ENCODE peak calls at places on chromosomes 11 and 22, in eight cellular contexts. One of them, this sample, is unnamed.

GRCh38 chr11:113885897-113886296 is 10.5 kb upstream of the USP28 start:
- DNase-seq in GM23338: no peak
- DNase-seq in H1: no peak
- DNase-seq in tibial artery: no peak
- DNase-seq in AG04450: no peak
- DNase-seq in brain microvascular endothelial cell: no peak
- DNase-seq in dorsolateral prefrontal cortex: no peak
- DNase-seq in body of pancreas: no peak
- DNase-seq in this sample: no peak

GRCh38 chr11:24762076-24762475 is 265.2 kb downstream of the LUZP2 start:
- DNase-seq in body of pancreas: no peak
- DNase-seq in dorsolateral prefrontal cortex: no peak
- DNase-seq in brain microvascular endothelial cell: no peak
- DNase-seq in AG04450: no peak
- DNase-seq in tibial artery: no peak
- DNase-seq in GM23338: no peak
- DNase-seq in H1: no peak
- DNase-seq in this sample: no peak

GRCh38 chr11:25593221-25593620 is 738.7 kb upstream of the ANO3 start:
- DNase-seq in dorsolateral prefrontal cortex: no peak
- DNase-seq in body of pancreas: no peak
- DNase-seq in tibial artery: no peak
- DNase-seq in brain microvascular endothelial cell: no peak
- DNase-seq in H1: no peak
- DNase-seq in AG04450: no peak
- DNase-seq in GM23338: no peak
- DNase-seq in this sample: no peak

GRCh38 chr22:33861216-33861875 is 58.9 kb downstream of the LARGE1 start:
- DNase-seq in body of pancreas: no peak
- DNase-seq in H1: no peak
- DNase-seq in dorsolateral prefrontal cortex: no peak
- DNase-seq in GM23338: no peak
- DNase-seq in AG04450: no peak
- DNase-seq in brain microvascular endothelial cell: no peak
- DNase-seq in tibial artery: no peak
- DNase-seq in this sample: no peak

GRCh38 chr11:128613300-128613995 is 26.1 kb upstream of the ETS1 start:
- DNase-seq in GM23338: no peak
- DNase-seq in body of pancreas: no peak
- DNase-seq in dorsolateral prefrontal cortex: no peak
- DNase-seq in H1: no peak
- DNase-seq in AG04450: no peak
- DNase-seq in brain microvascular endothelial cell: no peak
- DNase-seq in tibial artery: no peak
- DNase-seq in this sample: no peak

GRCh38 chr11:119778391-119779194 is 49.6 kb upstream of the NECTIN1 start:
- DNase-seq in AG04450: no peak
- DNase-seq in tibial artery: no peak
- DNase-seq in dorsolateral prefrontal cortex: no peak
- DNase-seq in H1: no peak
- DNase-seq in brain microvascular endothelial cell: no peak
- DNase-seq in body of pancreas: no peak
- DNase-seq in GM23338: no peak
- DNase-seq in this sample: no peak

GRCh38 chr22:44395116-44396005 is 82.6 kb upstream of the SHISAL1 start:
- DNase-seq in H1: peak
- DNase-seq in GM23338: no peak
- DNase-seq in dorsolateral prefrontal cortex: peak
- DNase-seq in body of pancreas: no peak
- DNase-seq in AG04450: no peak
- DNase-seq in brain microvascular endothelial cell: no peak
- DNase-seq in tibial artery: peak
- DNase-seq in this sample: no peak

GRCh38 chr11:94424662-94425061 is 23.4 kb upstream of the GPR83 start:
- DNase-seq in AG04450: no peak
- DNase-seq in brain microvascular endothelial cell: no peak
- DNase-seq in tibial artery: no peak
- DNase-seq in H1: no peak
- DNase-seq in GM23338: no peak
- DNase-seq in dorsolateral prefrontal cortex: no peak
- DNase-seq in body of pancreas: no peak
- DNase-seq in this sample: no peak

GRCh38 chr11:115974703-115975102 is 470.5 kb upstream of the CADM1 start:
- DNase-seq in H1: no peak
- DNase-seq in brain microvascular endothelial cell: no peak
- DNase-seq in tibial artery: no peak
- DNase-seq in dorsolateral prefrontal cortex: no peak
- DNase-seq in body of pancreas: no peak
- DNase-seq in AG04450: no peak
- DNase-seq in GM23338: peak
- DNase-seq in this sample: no peak

GRCh38 chr11:34652191-34652958 is 31.5 kb downstream of the EHF start:
- DNase-seq in tibial artery: no peak
- DNase-seq in AG04450: no peak
- DNase-seq in body of pancreas: no peak
- DNase-seq in dorsolateral prefrontal cortex: no peak
- DNase-seq in H1: no peak
- DNase-seq in GM23338: no peak
- DNase-seq in brain microvascular endothelial cell: no peak
- DNase-seq in this sample: no peak

GRCh38 chr11:34650528-34650927 is 29.6 kb downstream of the EHF start:
- DNase-seq in GM23338: no peak
- DNase-seq in H1: no peak
- DNase-seq in tibial artery: no peak
- DNase-seq in body of pancreas: no peak
- DNase-seq in dorsolateral prefrontal cortex: no peak
- DNase-seq in AG04450: no peak
- DNase-seq in brain microvascular endothelial cell: no peak
- DNase-seq in this sample: no peak

GRCh38 chr11:34653031-34653430 is 32.1 kb downstream of the EHF start:
- DNase-seq in body of pancreas: no peak
- DNase-seq in brain microvascular endothelial cell: no peak
- DNase-seq in dorsolateral prefrontal cortex: no peak
- DNase-seq in AG04450: no peak
- DNase-seq in GM23338: no peak
- DNase-seq in H1: no peak
- DNase-seq in tibial artery: no peak
- DNase-seq in this sample: no peak

GRCh38 chr11:34649597-34649996 is 28.7 kb downstream of the EHF start:
- DNase-seq in tibial artery: no peak
- DNase-seq in body of pancreas: no peak
- DNase-seq in brain microvascular endothelial cell: no peak
- DNase-seq in GM23338: no peak
- DNase-seq in dorsolateral prefrontal cortex: no peak
- DNase-seq in AG04450: no peak
- DNase-seq in H1: no peak
- DNase-seq in this sample: no peak

DNA sequence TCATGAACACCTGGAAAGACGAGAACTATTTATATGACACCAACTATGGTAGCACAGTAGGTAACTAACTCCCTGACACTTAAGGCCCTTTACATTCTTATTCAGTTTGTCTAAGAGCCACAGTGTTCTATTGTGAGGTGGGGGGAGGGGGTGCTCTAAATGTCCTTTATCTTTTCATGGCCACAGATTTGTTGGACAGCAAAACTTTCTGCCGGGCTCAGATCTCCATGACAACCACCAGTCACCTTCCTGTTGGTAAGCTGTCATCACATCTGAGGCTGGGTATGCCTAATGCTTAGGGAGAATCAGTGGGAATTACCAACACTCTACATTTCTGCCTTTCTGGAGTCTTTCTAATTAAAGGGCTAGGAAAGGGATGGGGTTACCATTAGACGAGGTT is 30.7 kb downstream of the EHF start:
- DNase-seq in brain microvascular endothelial cell: peak
- DNase-seq in AG04450: no peak
- DNase-seq in H1: no peak
- DNase-seq in GM23338: peak
- DNase-seq in dorsolateral prefrontal cortex: no peak
- DNase-seq in tibial artery: no peak
- DNase-seq in body of pancreas: no peak
- DNase-seq in this sample: no peak
- H3K27ac ChIP-seq in brain microvascular endothelial cell: no peak
- H3K27ac ChIP-seq in AG04450: no peak
- H3K27ac ChIP-seq in H1: no peak
- H3K27ac ChIP-seq in GM23338: no peak
- H3K27ac ChIP-seq in dorsolateral prefrontal cortex: no peak
- H3K27ac ChIP-seq in tibial artery: no peak
- H3K27ac ChIP-seq in body of pancreas: no peak
- H3K27ac ChIP-seq in this sample: no peak

GRCh38 chr11:130525307-130525706 is 76.9 kb downstream of the ADAMTS15 start:
- DNase-seq in body of pancreas: no peak
- DNase-seq in tibial artery: no peak
- DNase-seq in AG04450: no peak
- DNase-seq in H1: peak
- DNase-seq in brain microvascular endothelial cell: no peak
- DNase-seq in GM23338: no peak
- DNase-seq in dorsolateral prefrontal cortex: no peak
- DNase-seq in this sample: no peak
- H3K27ac ChIP-seq in body of pancreas: no peak
- H3K27ac ChIP-seq in tibial artery: peak
- H3K27ac ChIP-seq in AG04450: no peak
- H3K27ac ChIP-seq in H1: no peak
- H3K27ac ChIP-seq in brain microvascular endothelial cell: no peak
- H3K27ac ChIP-seq in GM23338: no peak
- H3K27ac ChIP-seq in dorsolateral prefrontal cortex: no peak
- H3K27ac ChIP-seq in this sample: no peak

DNA sequence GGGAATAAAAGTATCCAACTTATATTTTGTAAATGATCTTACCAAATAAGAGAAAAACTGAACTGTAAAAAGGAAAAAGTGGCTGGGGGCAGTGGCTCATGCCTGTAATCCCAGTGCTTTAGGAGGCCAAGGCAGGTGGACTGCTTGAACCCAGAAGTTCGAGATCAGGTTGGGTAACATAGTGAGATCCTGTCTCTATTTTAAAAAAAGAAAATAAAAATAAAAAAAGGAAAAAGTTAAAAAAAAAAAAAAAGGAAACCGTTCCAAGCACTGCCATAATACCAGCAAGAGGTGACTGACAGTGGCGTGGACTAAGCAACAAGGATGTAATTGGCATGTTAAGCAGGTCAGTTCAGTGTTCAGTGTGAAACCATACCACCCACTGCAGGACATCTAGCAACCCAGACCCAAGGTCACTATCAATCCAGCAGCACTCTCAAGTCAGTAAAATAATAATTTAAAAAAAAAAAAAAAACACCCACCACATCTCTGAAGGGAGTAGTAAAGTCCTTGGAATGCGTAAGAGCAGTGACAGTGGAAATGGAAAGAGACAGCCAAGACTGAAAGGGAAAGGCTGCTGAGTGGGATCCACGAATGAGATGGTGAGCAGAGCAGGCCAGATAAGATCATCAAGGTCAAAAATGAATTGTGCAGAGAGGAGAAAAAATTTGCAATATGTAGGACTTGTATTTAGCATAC is 43.6 kb downstream of the MAPK1 start:
- DNase-seq in tibial artery: no peak
- DNase-seq in GM23338: no peak
- DNase-seq in brain microvascular endothelial cell: peak
- DNase-seq in dorsolateral prefrontal cortex: no peak
- DNase-seq in H1: no peak
- DNase-seq in AG04450: no peak
- DNase-seq in body of pancreas: no peak
- DNase-seq in this sample: no peak
- H3K27ac ChIP-seq in tibial artery: no peak
- H3K27ac ChIP-seq in GM23338: peak
- H3K27ac ChIP-seq in brain microvascular endothelial cell: peak
- H3K27ac ChIP-seq in dorsolateral prefrontal cortex: no peak
- H3K27ac ChIP-seq in H1: no peak
- H3K27ac ChIP-seq in AG04450: no peak
- H3K27ac ChIP-seq in body of pancreas: no peak
- H3K27ac ChIP-seq in this sample: no peak

GRCh38 chr22:49687333-49687732 is 140.3 kb downstream of the BRD1 start:
- DNase-seq in dorsolateral prefrontal cortex: no peak
- DNase-seq in body of pancreas: no peak
- DNase-seq in H1: no peak
- DNase-seq in brain microvascular endothelial cell: no peak
- DNase-seq in AG04450: no peak
- DNase-seq in tibial artery: no peak
- DNase-seq in GM23338: no peak
- DNase-seq in this sample: no peak

GRCh38 chr22:49689255-49689770 is 138.4 kb downstream of the BRD1 start:
- DNase-seq in dorsolateral prefrontal cortex: no peak
- DNase-seq in brain microvascular endothelial cell: no peak
- DNase-seq in H1: no peak
- DNase-seq in GM23338: no peak
- DNase-seq in body of pancreas: no peak
- DNase-seq in tibial artery: no peak
- DNase-seq in AG04450: no peak
- DNase-seq in this sample: no peak

GRCh38 chr22:49687786-49688515 is 139.7 kb downstream of the BRD1 start:
- DNase-seq in dorsolateral prefrontal cortex: no peak
- DNase-seq in brain microvascular endothelial cell: no peak
- DNase-seq in GM23338: no peak
- DNase-seq in body of pancreas: no peak
- DNase-seq in H1: no peak
- DNase-seq in tibial artery: peak
- DNase-seq in AG04450: no peak
- DNase-seq in this sample: no peak

GRCh38 chr22:49689858-49690257 is 137.8 kb downstream of the BRD1 start:
- DNase-seq in body of pancreas: no peak
- DNase-seq in H1: no peak
- DNase-seq in brain microvascular endothelial cell: no peak
- DNase-seq in tibial artery: no peak
- DNase-seq in AG04450: no peak
- DNase-seq in GM23338: no peak
- DNase-seq in dorsolateral prefrontal cortex: no peak
- DNase-seq in this sample: no peak

DNA sequence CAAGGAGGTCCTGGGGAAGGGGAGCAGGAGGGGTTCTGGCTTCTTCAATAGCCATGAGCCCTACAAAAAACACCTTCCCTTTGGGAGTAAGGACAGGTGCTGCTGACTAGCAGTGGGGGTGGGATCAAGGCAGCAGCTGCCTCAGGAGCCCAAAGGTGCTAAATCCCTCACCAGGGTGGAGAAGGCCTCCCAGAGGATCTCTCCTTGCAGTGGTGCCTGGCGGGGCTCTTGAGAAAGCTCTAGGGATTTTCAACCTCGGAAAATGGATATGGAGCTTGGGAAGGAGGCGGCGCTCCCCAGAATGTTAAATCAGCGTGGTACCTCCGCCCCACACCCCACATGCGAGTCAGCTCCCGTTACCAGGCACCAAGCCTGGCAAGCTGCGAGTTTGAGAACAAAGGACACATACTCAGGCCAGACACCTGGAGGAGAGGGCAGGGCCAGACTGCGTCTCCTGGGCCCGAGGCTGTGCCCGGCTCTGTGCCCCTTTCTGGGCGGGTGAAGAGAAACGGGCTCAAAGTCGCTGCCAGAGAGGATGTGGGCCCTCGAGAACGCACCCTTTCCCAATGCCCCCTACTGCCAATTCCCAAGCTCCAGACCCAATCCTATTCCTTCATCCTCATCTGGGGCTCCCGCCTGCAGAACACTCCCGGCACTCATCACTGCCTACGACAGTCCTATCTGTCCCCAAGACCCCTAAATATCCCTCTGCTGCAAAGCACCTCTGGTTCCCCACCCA is 139.0 kb downstream of the BRD1 start:
- DNase-seq in dorsolateral prefrontal cortex: no peak
- DNase-seq in body of pancreas: no peak
- DNase-seq in GM23338: no peak
- DNase-seq in AG04450: no peak
- DNase-seq in brain microvascular endothelial cell: no peak
- DNase-seq in H1: no peak
- DNase-seq in tibial artery: no peak
- DNase-seq in this sample: no peak
- H3K27ac ChIP-seq in dorsolateral prefrontal cortex: no peak
- H3K27ac ChIP-seq in body of pancreas: no peak
- H3K27ac ChIP-seq in GM23338: no peak
- H3K27ac ChIP-seq in AG04450: no peak
- H3K27ac ChIP-seq in brain microvascular endothelial cell: no peak
- H3K27ac ChIP-seq in H1: no peak
- H3K27ac ChIP-seq in tibial artery: no peak
- H3K27ac ChIP-seq in this sample: no peak

This sample was measured in substantia nigra.